ENCODE peak calls at places on chromosomes 12 and 14, in seven cellular contexts. One of them, this sample, is unnamed.

GRCh38 chr12:130981156-130981789 is 27.6 kb downstream of the ADGRD1 start:
- DNase-seq in NK-92 treated with Interleukin-12 subunit alpha and Interleukin-12 subunit beta, amount 100 ng/mL, for 24 hours: no peak
- DNase-seq in activated CD4-positive, alpha-beta T cell treated with anti-CD3 and anti-CD28 coated beads for 36 hours: no peak
- DNase-seq in T-helper 9 cell: no peak
- DNase-seq in stimulated activated CD4-positive, alpha-beta T cell treated with anti-CD3 and anti-CD28 coated beads, Interleukin-1b, Interleukin-23, amount 100 ng/mL, for 1 hour: no peak
- DNase-seq in NCI-H187 treated with DMSO at 0.1 percent for 48 hours: no peak
- DNase-seq in glomerular endothelial cell: no peak
- DNase-seq in this sample: no peak

GRCh38 chr12:117792471-117792870 is 176.3 kb downstream of the KSR2 start:
- DNase-seq in NK-92 treated with Interleukin-12 subunit alpha and Interleukin-12 subunit beta, amount 100 ng/mL, for 24 hours: no peak
- DNase-seq in activated CD4-positive, alpha-beta T cell treated with anti-CD3 and anti-CD28 coated beads for 36 hours: no peak
- DNase-seq in T-helper 9 cell: no peak
- DNase-seq in stimulated activated CD4-positive, alpha-beta T cell treated with anti-CD3 and anti-CD28 coated beads, Interleukin-1b, Interleukin-23, amount 100 ng/mL, for 1 hour: no peak
- DNase-seq in NCI-H187 treated with DMSO at 0.1 percent for 48 hours: no peak
- DNase-seq in glomerular endothelial cell: no peak
- DNase-seq in this sample: no peak

GRCh38 chr12:128827724-128828123 is 4.0 kb upstream of the SLC15A4 start:
- DNase-seq in NK-92 treated with Interleukin-12 subunit alpha and Interleukin-12 subunit beta, amount 100 ng/mL, for 24 hours: no peak
- DNase-seq in activated CD4-positive, alpha-beta T cell treated with anti-CD3 and anti-CD28 coated beads for 36 hours: no peak
- DNase-seq in T-helper 9 cell: no peak
- DNase-seq in stimulated activated CD4-positive, alpha-beta T cell treated with anti-CD3 and anti-CD28 coated beads, Interleukin-1b, Interleukin-23, amount 100 ng/mL, for 1 hour: no peak
- DNase-seq in NCI-H187 treated with DMSO at 0.1 percent for 48 hours: no peak
- DNase-seq in glomerular endothelial cell: no peak
- DNase-seq in this sample: no peak

GRCh38 chr14:23362200-23362599 is 2.8 kb downstream of the EFS start:
- DNase-seq in NK-92 treated with Interleukin-12 subunit alpha and Interleukin-12 subunit beta, amount 100 ng/mL, for 24 hours: no peak
- DNase-seq in activated CD4-positive, alpha-beta T cell treated with anti-CD3 and anti-CD28 coated beads for 36 hours: no peak
- DNase-seq in T-helper 9 cell: no peak
- DNase-seq in stimulated activated CD4-positive, alpha-beta T cell treated with anti-CD3 and anti-CD28 coated beads, Interleukin-1b, Interleukin-23, amount 100 ng/mL, for 1 hour: no peak
- DNase-seq in NCI-H187 treated with DMSO at 0.1 percent for 48 hours: no peak
- DNase-seq in glomerular endothelial cell: no peak
- DNase-seq in this sample: no peak

GRCh38 chr12:20604408-20604807 is 90.7 kb upstream of the SLCO1C1 start:
- DNase-seq in NK-92 treated with Interleukin-12 subunit alpha and Interleukin-12 subunit beta, amount 100 ng/mL, for 24 hours: no peak
- DNase-seq in activated CD4-positive, alpha-beta T cell treated with anti-CD3 and anti-CD28 coated beads for 36 hours: no peak
- DNase-seq in T-helper 9 cell: no peak
- DNase-seq in stimulated activated CD4-positive, alpha-beta T cell treated with anti-CD3 and anti-CD28 coated beads, Interleukin-1b, Interleukin-23, amount 100 ng/mL, for 1 hour: no peak
- DNase-seq in NCI-H187 treated with DMSO at 0.1 percent for 48 hours: no peak
- DNase-seq in glomerular endothelial cell: no peak
- DNase-seq in this sample: no peak

GRCh38 chr14:104291123-104292000 is 153.0 kb downstream of the KIF26A start:
- DNase-seq in NK-92 treated with Interleukin-12 subunit alpha and Interleukin-12 subunit beta, amount 100 ng/mL, for 24 hours: no peak
- DNase-seq in activated CD4-positive, alpha-beta T cell treated with anti-CD3 and anti-CD28 coated beads for 36 hours: no peak
- DNase-seq in T-helper 9 cell: no peak
- DNase-seq in stimulated activated CD4-positive, alpha-beta T cell treated with anti-CD3 and anti-CD28 coated beads, Interleukin-1b, Interleukin-23, amount 100 ng/mL, for 1 hour: no peak
- DNase-seq in NCI-H187 treated with DMSO at 0.1 percent for 48 hours: no peak
- DNase-seq in glomerular endothelial cell: no peak
- DNase-seq in this sample: no peak

GRCh38 chr12:109221277-109221931 is 87.7 kb downstream of the FOXN4 start:
- DNase-seq in NK-92 treated with Interleukin-12 subunit alpha and Interleukin-12 subunit beta, amount 100 ng/mL, for 24 hours: no peak
- DNase-seq in activated CD4-positive, alpha-beta T cell treated with anti-CD3 and anti-CD28 coated beads for 36 hours: no peak
- DNase-seq in T-helper 9 cell: no peak
- DNase-seq in stimulated activated CD4-positive, alpha-beta T cell treated with anti-CD3 and anti-CD28 coated beads, Interleukin-1b, Interleukin-23, amount 100 ng/mL, for 1 hour: no peak
- DNase-seq in NCI-H187 treated with DMSO at 0.1 percent for 48 hours: no peak
- DNase-seq in glomerular endothelial cell: no peak
- DNase-seq in this sample: no peak

GRCh38 chr14:37413050-37413449 is 182.0 kb downstream of the FOXA1 start:
- DNase-seq in NK-92 treated with Interleukin-12 subunit alpha and Interleukin-12 subunit beta, amount 100 ng/mL, for 24 hours: no peak
- DNase-seq in activated CD4-positive, alpha-beta T cell treated with anti-CD3 and anti-CD28 coated beads for 36 hours: no peak
- DNase-seq in T-helper 9 cell: no peak
- DNase-seq in stimulated activated CD4-positive, alpha-beta T cell treated with anti-CD3 and anti-CD28 coated beads, Interleukin-1b, Interleukin-23, amount 100 ng/mL, for 1 hour: no peak
- DNase-seq in NCI-H187 treated with DMSO at 0.1 percent for 48 hours: no peak
- DNase-seq in glomerular endothelial cell: no peak
- DNase-seq in this sample: no peak

GRCh38 chr12:103928736-103929050 is 1.5 kb upstream of the HSP90B1 start:
- DNase-seq in NK-92 treated with Interleukin-12 subunit alpha and Interleukin-12 subunit beta, amount 100 ng/mL, for 24 hours: no peak
- DNase-seq in activated CD4-positive, alpha-beta T cell treated with anti-CD3 and anti-CD28 coated beads for 36 hours: peak
- DNase-seq in T-helper 9 cell: peak
- DNase-seq in stimulated activated CD4-positive, alpha-beta T cell treated with anti-CD3 and anti-CD28 coated beads, Interleukin-1b, Interleukin-23, amount 100 ng/mL, for 1 hour: peak
- DNase-seq in NCI-H187 treated with DMSO at 0.1 percent for 48 hours: no peak
- DNase-seq in glomerular endothelial cell: no peak
- DNase-seq in this sample: peak

GRCh38 chr14:101823511-101824120 is 62.1 kb downstream of the PPP2R5C start:
- DNase-seq in NK-92 treated with Interleukin-12 subunit alpha and Interleukin-12 subunit beta, amount 100 ng/mL, for 24 hours: no peak
- DNase-seq in activated CD4-positive, alpha-beta T cell treated with anti-CD3 and anti-CD28 coated beads for 36 hours: peak
- DNase-seq in T-helper 9 cell: peak
- DNase-seq in stimulated activated CD4-positive, alpha-beta T cell treated with anti-CD3 and anti-CD28 coated beads, Interleukin-1b, Interleukin-23, amount 100 ng/mL, for 1 hour: peak
- DNase-seq in NCI-H187 treated with DMSO at 0.1 percent for 48 hours: no peak
- DNase-seq in glomerular endothelial cell: no peak
- DNase-seq in this sample: peak

GRCh38 chr14:67221248-67221981 is 19.8 kb upstream of the PALS1 start:
- DNase-seq in NK-92 treated with Interleukin-12 subunit alpha and Interleukin-12 subunit beta, amount 100 ng/mL, for 24 hours: no peak
- DNase-seq in activated CD4-positive, alpha-beta T cell treated with anti-CD3 and anti-CD28 coated beads for 36 hours: no peak
- DNase-seq in T-helper 9 cell: no peak
- DNase-seq in stimulated activated CD4-positive, alpha-beta T cell treated with anti-CD3 and anti-CD28 coated beads, Interleukin-1b, Interleukin-23, amount 100 ng/mL, for 1 hour: no peak
- DNase-seq in NCI-H187 treated with DMSO at 0.1 percent for 48 hours: no peak
- DNase-seq in glomerular endothelial cell: no peak
- DNase-seq in this sample: no peak

GRCh38 chr14:50064993-50065392 is 51.4 kb downstream of the VCPKMT start:
- DNase-seq in NK-92 treated with Interleukin-12 subunit alpha and Interleukin-12 subunit beta, amount 100 ng/mL, for 24 hours: peak
- DNase-seq in activated CD4-positive, alpha-beta T cell treated with anti-CD3 and anti-CD28 coated beads for 36 hours: peak
- DNase-seq in T-helper 9 cell: peak
- DNase-seq in stimulated activated CD4-positive, alpha-beta T cell treated with anti-CD3 and anti-CD28 coated beads, Interleukin-1b, Interleukin-23, amount 100 ng/mL, for 1 hour: no peak
- DNase-seq in NCI-H187 treated with DMSO at 0.1 percent for 48 hours: no peak
- DNase-seq in glomerular endothelial cell: no peak
- DNase-seq in this sample: peak

GRCh38 chr12:53236443-53237111 is 4.6 kb upstream of the RARG start:
- DNase-seq in NK-92 treated with Interleukin-12 subunit alpha and Interleukin-12 subunit beta, amount 100 ng/mL, for 24 hours: no peak
- DNase-seq in activated CD4-positive, alpha-beta T cell treated with anti-CD3 and anti-CD28 coated beads for 36 hours: peak
- DNase-seq in T-helper 9 cell: peak
- DNase-seq in stimulated activated CD4-positive, alpha-beta T cell treated with anti-CD3 and anti-CD28 coated beads, Interleukin-1b, Interleukin-23, amount 100 ng/mL, for 1 hour: no peak
- DNase-seq in NCI-H187 treated with DMSO at 0.1 percent for 48 hours: no peak
- DNase-seq in glomerular endothelial cell: no peak
- DNase-seq in this sample: no peak

GRCh38 chr14:68807148-68807600 is 14.3 kb upstream of the ZFP36L1 start:
- DNase-seq in NK-92 treated with Interleukin-12 subunit alpha and Interleukin-12 subunit beta, amount 100 ng/mL, for 24 hours: no peak
- DNase-seq in activated CD4-positive, alpha-beta T cell treated with anti-CD3 and anti-CD28 coated beads for 36 hours: no peak
- DNase-seq in T-helper 9 cell: no peak
- DNase-seq in stimulated activated CD4-positive, alpha-beta T cell treated with anti-CD3 and anti-CD28 coated beads, Interleukin-1b, Interleukin-23, amount 100 ng/mL, for 1 hour: no peak
- DNase-seq in NCI-H187 treated with DMSO at 0.1 percent for 48 hours: no peak
- DNase-seq in glomerular endothelial cell: no peak
- DNase-seq in this sample: peak

GRCh38 chr14:58871972-58872530 is 234.3 kb downstream of the DACT1 start:
- DNase-seq in NK-92 treated with Interleukin-12 subunit alpha and Interleukin-12 subunit beta, amount 100 ng/mL, for 24 hours: no peak
- DNase-seq in activated CD4-positive, alpha-beta T cell treated with anti-CD3 and anti-CD28 coated beads for 36 hours: no peak
- DNase-seq in T-helper 9 cell: no peak
- DNase-seq in stimulated activated CD4-positive, alpha-beta T cell treated with anti-CD3 and anti-CD28 coated beads, Interleukin-1b, Interleukin-23, amount 100 ng/mL, for 1 hour: no peak
- DNase-seq in NCI-H187 treated with DMSO at 0.1 percent for 48 hours: no peak
- DNase-seq in glomerular endothelial cell: no peak
- DNase-seq in this sample: no peak

GRCh38 chr14:95424533-95424932 is 91.9 kb downstream of the SYNE3 start:
- DNase-seq in NK-92 treated with Interleukin-12 subunit alpha and Interleukin-12 subunit beta, amount 100 ng/mL, for 24 hours: no peak
- DNase-seq in activated CD4-positive, alpha-beta T cell treated with anti-CD3 and anti-CD28 coated beads for 36 hours: no peak
- DNase-seq in T-helper 9 cell: no peak
- DNase-seq in stimulated activated CD4-positive, alpha-beta T cell treated with anti-CD3 and anti-CD28 coated beads, Interleukin-1b, Interleukin-23, amount 100 ng/mL, for 1 hour: no peak
- DNase-seq in NCI-H187 treated with DMSO at 0.1 percent for 48 hours: no peak
- DNase-seq in glomerular endothelial cell: no peak
- DNase-seq in this sample: no peak

GRCh38 chr12:27468241-27468640 is 21.7 kb downstream of the SMCO2 start:
- DNase-seq in NK-92 treated with Interleukin-12 subunit alpha and Interleukin-12 subunit beta, amount 100 ng/mL, for 24 hours: no peak
- DNase-seq in activated CD4-positive, alpha-beta T cell treated with anti-CD3 and anti-CD28 coated beads for 36 hours: no peak
- DNase-seq in T-helper 9 cell: no peak
- DNase-seq in stimulated activated CD4-positive, alpha-beta T cell treated with anti-CD3 and anti-CD28 coated beads, Interleukin-1b, Interleukin-23, amount 100 ng/mL, for 1 hour: no peak
- DNase-seq in NCI-H187 treated with DMSO at 0.1 percent for 48 hours: no peak
- DNase-seq in glomerular endothelial cell: no peak
- DNase-seq in this sample: no peak

GRCh38 chr14:23513466-23514008 is 38.0 kb downstream of the ZFHX2 start:
- DNase-seq in NK-92 treated with Interleukin-12 subunit alpha and Interleukin-12 subunit beta, amount 100 ng/mL, for 24 hours: no peak
- DNase-seq in activated CD4-positive, alpha-beta T cell treated with anti-CD3 and anti-CD28 coated beads for 36 hours: no peak
- DNase-seq in T-helper 9 cell: no peak
- DNase-seq in stimulated activated CD4-positive, alpha-beta T cell treated with anti-CD3 and anti-CD28 coated beads, Interleukin-1b, Interleukin-23, amount 100 ng/mL, for 1 hour: no peak
- DNase-seq in NCI-H187 treated with DMSO at 0.1 percent for 48 hours: no peak
- DNase-seq in glomerular endothelial cell: no peak
- DNase-seq in this sample: no peak

GRCh38 chr14:35235840-35236239 is 56.3 kb upstream of the PSMA6 start:
- DNase-seq in NK-92 treated with Interleukin-12 subunit alpha and Interleukin-12 subunit beta, amount 100 ng/mL, for 24 hours: no peak
- DNase-seq in activated CD4-positive, alpha-beta T cell treated with anti-CD3 and anti-CD28 coated beads for 36 hours: no peak
- DNase-seq in T-helper 9 cell: no peak
- DNase-seq in stimulated activated CD4-positive, alpha-beta T cell treated with anti-CD3 and anti-CD28 coated beads, Interleukin-1b, Interleukin-23, amount 100 ng/mL, for 1 hour: no peak
- DNase-seq in NCI-H187 treated with DMSO at 0.1 percent for 48 hours: no peak
- DNase-seq in glomerular endothelial cell: no peak
- DNase-seq in this sample: no peak

GRCh38 chr12:63911336-63911735 is 66.8 kb downstream of the SRGAP1 start:
- DNase-seq in NK-92 treated with Interleukin-12 subunit alpha and Interleukin-12 subunit beta, amount 100 ng/mL, for 24 hours: no peak
- DNase-seq in activated CD4-positive, alpha-beta T cell treated with anti-CD3 and anti-CD28 coated beads for 36 hours: no peak
- DNase-seq in T-helper 9 cell: no peak
- DNase-seq in stimulated activated CD4-positive, alpha-beta T cell treated with anti-CD3 and anti-CD28 coated beads, Interleukin-1b, Interleukin-23, amount 100 ng/mL, for 1 hour: no peak
- DNase-seq in NCI-H187 treated with DMSO at 0.1 percent for 48 hours: no peak
- DNase-seq in glomerular endothelial cell: no peak
- DNase-seq in this sample: no peak

GRCh38 chr14:31657917-31658316 is 96.7 kb downstream of the NUBPL start:
- DNase-seq in NK-92 treated with Interleukin-12 subunit alpha and Interleukin-12 subunit beta, amount 100 ng/mL, for 24 hours: no peak
- DNase-seq in activated CD4-positive, alpha-beta T cell treated with anti-CD3 and anti-CD28 coated beads for 36 hours: no peak
- DNase-seq in T-helper 9 cell: no peak
- DNase-seq in stimulated activated CD4-positive, alpha-beta T cell treated with anti-CD3 and anti-CD28 coated beads, Interleukin-1b, Interleukin-23, amount 100 ng/mL, for 1 hour: no peak
- DNase-seq in NCI-H187 treated with DMSO at 0.1 percent for 48 hours: no peak
- DNase-seq in glomerular endothelial cell: no peak
- DNase-seq in this sample: no peak

GRCh38 chr12:6752181-6752930 is 585 bp downstream of the MLF2 start:
- DNase-seq in NK-92 treated with Interleukin-12 subunit alpha and Interleukin-12 subunit beta, amount 100 ng/mL, for 24 hours: no peak
- DNase-seq in activated CD4-positive, alpha-beta T cell treated with anti-CD3 and anti-CD28 coated beads for 36 hours: peak
- DNase-seq in T-helper 9 cell: peak
- DNase-seq in stimulated activated CD4-positive, alpha-beta T cell treated with anti-CD3 and anti-CD28 coated beads, Interleukin-1b, Interleukin-23, amount 100 ng/mL, for 1 hour: no peak
- DNase-seq in NCI-H187 treated with DMSO at 0.1 percent for 48 hours: no peak
- DNase-seq in glomerular endothelial cell: no peak
- DNase-seq in this sample: peak

GRCh38 chr14:52998376-52999010 is 47.6 kb upstream of the FERMT2 start:
- DNase-seq in NK-92 treated with Interleukin-12 subunit alpha and Interleukin-12 subunit beta, amount 100 ng/mL, for 24 hours: no peak
- DNase-seq in activated CD4-positive, alpha-beta T cell treated with anti-CD3 and anti-CD28 coated beads for 36 hours: no peak
- DNase-seq in T-helper 9 cell: no peak
- DNase-seq in stimulated activated CD4-positive, alpha-beta T cell treated with anti-CD3 and anti-CD28 coated beads, Interleukin-1b, Interleukin-23, amount 100 ng/mL, for 1 hour: no peak
- DNase-seq in NCI-H187 treated with DMSO at 0.1 percent for 48 hours: no peak
- DNase-seq in glomerular endothelial cell: no peak
- DNase-seq in this sample: no peak

GRCh38 chr14:104119119-104119699 is 19.2 kb upstream of the KIF26A start:
- DNase-seq in NK-92 treated with Interleukin-12 subunit alpha and Interleukin-12 subunit beta, amount 100 ng/mL, for 24 hours: no peak
- DNase-seq in activated CD4-positive, alpha-beta T cell treated with anti-CD3 and anti-CD28 coated beads for 36 hours: peak
- DNase-seq in T-helper 9 cell: no peak
- DNase-seq in stimulated activated CD4-positive, alpha-beta T cell treated with anti-CD3 and anti-CD28 coated beads, Interleukin-1b, Interleukin-23, amount 100 ng/mL, for 1 hour: no peak
- DNase-seq in NCI-H187 treated with DMSO at 0.1 percent for 48 hours: no peak
- DNase-seq in glomerular endothelial cell: no peak
- DNase-seq in this sample: peak

GRCh38 chr12:21416611-21417121 is 20.8 kb upstream of the PYROXD1 start:
- DNase-seq in NK-92 treated with Interleukin-12 subunit alpha and Interleukin-12 subunit beta, amount 100 ng/mL, for 24 hours: no peak
- DNase-seq in activated CD4-positive, alpha-beta T cell treated with anti-CD3 and anti-CD28 coated beads for 36 hours: no peak
- DNase-seq in T-helper 9 cell: no peak
- DNase-seq in stimulated activated CD4-positive, alpha-beta T cell treated with anti-CD3 and anti-CD28 coated beads, Interleukin-1b, Interleukin-23, amount 100 ng/mL, for 1 hour: no peak
- DNase-seq in NCI-H187 treated with DMSO at 0.1 percent for 48 hours: no peak
- DNase-seq in glomerular endothelial cell: no peak
- DNase-seq in this sample: no peak

GRCh38 chr14:54503476-54503875 is 6.2 kb upstream of the CGRRF1 start:
- DNase-seq in NK-92 treated with Interleukin-12 subunit alpha and Interleukin-12 subunit beta, amount 100 ng/mL, for 24 hours: no peak
- DNase-seq in activated CD4-positive, alpha-beta T cell treated with anti-CD3 and anti-CD28 coated beads for 36 hours: no peak
- DNase-seq in T-helper 9 cell: no peak
- DNase-seq in stimulated activated CD4-positive, alpha-beta T cell treated with anti-CD3 and anti-CD28 coated beads, Interleukin-1b, Interleukin-23, amount 100 ng/mL, for 1 hour: no peak
- DNase-seq in NCI-H187 treated with DMSO at 0.1 percent for 48 hours: no peak
- DNase-seq in glomerular endothelial cell: no peak
- DNase-seq in this sample: no peak

GRCh38 chr14:89454971-89455370 is 37.9 kb upstream of the FOXN3 start:
- DNase-seq in NK-92 treated with Interleukin-12 subunit alpha and Interleukin-12 subunit beta, amount 100 ng/mL, for 24 hours: no peak
- DNase-seq in activated CD4-positive, alpha-beta T cell treated with anti-CD3 and anti-CD28 coated beads for 36 hours: no peak
- DNase-seq in T-helper 9 cell: no peak
- DNase-seq in stimulated activated CD4-positive, alpha-beta T cell treated with anti-CD3 and anti-CD28 coated beads, Interleukin-1b, Interleukin-23, amount 100 ng/mL, for 1 hour: no peak
- DNase-seq in NCI-H187 treated with DMSO at 0.1 percent for 48 hours: no peak
- DNase-seq in glomerular endothelial cell: no peak
- DNase-seq in this sample: no peak

GRCh38 chr14:64696355-64696844 is 7.8 kb upstream of the PLEKHG3 start:
- DNase-seq in NK-92 treated with Interleukin-12 subunit alpha and Interleukin-12 subunit beta, amount 100 ng/mL, for 24 hours: no peak
- DNase-seq in activated CD4-positive, alpha-beta T cell treated with anti-CD3 and anti-CD28 coated beads for 36 hours: no peak
- DNase-seq in T-helper 9 cell: no peak
- DNase-seq in stimulated activated CD4-positive, alpha-beta T cell treated with anti-CD3 and anti-CD28 coated beads, Interleukin-1b, Interleukin-23, amount 100 ng/mL, for 1 hour: no peak
- DNase-seq in NCI-H187 treated with DMSO at 0.1 percent for 48 hours: no peak
- DNase-seq in glomerular endothelial cell: no peak
- DNase-seq in this sample: no peak

GRCh38 chr14:95317817-95318343 is 1.8 kb downstream of the CLMN start:
- DNase-seq in NK-92 treated with Interleukin-12 subunit alpha and Interleukin-12 subunit beta, amount 100 ng/mL, for 24 hours: no peak
- DNase-seq in activated CD4-positive, alpha-beta T cell treated with anti-CD3 and anti-CD28 coated beads for 36 hours: no peak
- DNase-seq in T-helper 9 cell: no peak
- DNase-seq in stimulated activated CD4-positive, alpha-beta T cell treated with anti-CD3 and anti-CD28 coated beads, Interleukin-1b, Interleukin-23, amount 100 ng/mL, for 1 hour: no peak
- DNase-seq in NCI-H187 treated with DMSO at 0.1 percent for 48 hours: no peak
- DNase-seq in glomerular endothelial cell: no peak
- DNase-seq in this sample: no peak

GRCh38 chr12:76922821-76923315 is 44.0 kb upstream of the CSRP2 start:
- DNase-seq in NK-92 treated with Interleukin-12 subunit alpha and Interleukin-12 subunit beta, amount 100 ng/mL, for 24 hours: no peak
- DNase-seq in activated CD4-positive, alpha-beta T cell treated with anti-CD3 and anti-CD28 coated beads for 36 hours: no peak
- DNase-seq in T-helper 9 cell: no peak
- DNase-seq in stimulated activated CD4-positive, alpha-beta T cell treated with anti-CD3 and anti-CD28 coated beads, Interleukin-1b, Interleukin-23, amount 100 ng/mL, for 1 hour: no peak
- DNase-seq in NCI-H187 treated with DMSO at 0.1 percent for 48 hours: no peak
- DNase-seq in glomerular endothelial cell: no peak
- DNase-seq in this sample: no peak

GRCh38 chr14:86288336-86288735 is 758.4 kb downstream of the FLRT2 start:
- DNase-seq in NK-92 treated with Interleukin-12 subunit alpha and Interleukin-12 subunit beta, amount 100 ng/mL, for 24 hours: no peak
- DNase-seq in activated CD4-positive, alpha-beta T cell treated with anti-CD3 and anti-CD28 coated beads for 36 hours: no peak
- DNase-seq in T-helper 9 cell: no peak
- DNase-seq in stimulated activated CD4-positive, alpha-beta T cell treated with anti-CD3 and anti-CD28 coated beads, Interleukin-1b, Interleukin-23, amount 100 ng/mL, for 1 hour: no peak
- DNase-seq in NCI-H187 treated with DMSO at 0.1 percent for 48 hours: no peak
- DNase-seq in glomerular endothelial cell: no peak
- DNase-seq in this sample: no peak

GRCh38 chr12:75853621-75854020 is 178.0 kb downstream of the PHLDA1 start:
- DNase-seq in NK-92 treated with Interleukin-12 subunit alpha and Interleukin-12 subunit beta, amount 100 ng/mL, for 24 hours: no peak
- DNase-seq in activated CD4-positive, alpha-beta T cell treated with anti-CD3 and anti-CD28 coated beads for 36 hours: no peak
- DNase-seq in T-helper 9 cell: no peak
- DNase-seq in stimulated activated CD4-positive, alpha-beta T cell treated with anti-CD3 and anti-CD28 coated beads, Interleukin-1b, Interleukin-23, amount 100 ng/mL, for 1 hour: no peak
- DNase-seq in NCI-H187 treated with DMSO at 0.1 percent for 48 hours: no peak
- DNase-seq in glomerular endothelial cell: no peak
- DNase-seq in this sample: no peak

GRCh38 chr14:100988011-100988410 is 84.5 kb upstream of the RTL1 start:
- DNase-seq in NK-92 treated with Interleukin-12 subunit alpha and Interleukin-12 subunit beta, amount 100 ng/mL, for 24 hours: no peak
- DNase-seq in activated CD4-positive, alpha-beta T cell treated with anti-CD3 and anti-CD28 coated beads for 36 hours: no peak
- DNase-seq in T-helper 9 cell: no peak
- DNase-seq in stimulated activated CD4-positive, alpha-beta T cell treated with anti-CD3 and anti-CD28 coated beads, Interleukin-1b, Interleukin-23, amount 100 ng/mL, for 1 hour: no peak
- DNase-seq in NCI-H187 treated with DMSO at 0.1 percent for 48 hours: no peak
- DNase-seq in glomerular endothelial cell: no peak
- DNase-seq in this sample: no peak

GRCh38 chr14:54108481-54109471 is 152.2 kb upstream of the BMP4 start:
- DNase-seq in NK-92 treated with Interleukin-12 subunit alpha and Interleukin-12 subunit beta, amount 100 ng/mL, for 24 hours: no peak
- DNase-seq in activated CD4-positive, alpha-beta T cell treated with anti-CD3 and anti-CD28 coated beads for 36 hours: no peak
- DNase-seq in T-helper 9 cell: no peak
- DNase-seq in stimulated activated CD4-positive, alpha-beta T cell treated with anti-CD3 and anti-CD28 coated beads, Interleukin-1b, Interleukin-23, amount 100 ng/mL, for 1 hour: no peak
- DNase-seq in NCI-H187 treated with DMSO at 0.1 percent for 48 hours: no peak
- DNase-seq in glomerular endothelial cell: peak
- DNase-seq in this sample: no peak

GRCh38 chr12:121095544-121096198 is 37.0 kb upstream of the P2RX7 start:
- DNase-seq in NK-92 treated with Interleukin-12 subunit alpha and Interleukin-12 subunit beta, amount 100 ng/mL, for 24 hours: peak
- DNase-seq in activated CD4-positive, alpha-beta T cell treated with anti-CD3 and anti-CD28 coated beads for 36 hours: peak
- DNase-seq in T-helper 9 cell: peak
- DNase-seq in stimulated activated CD4-positive, alpha-beta T cell treated with anti-CD3 and anti-CD28 coated beads, Interleukin-1b, Interleukin-23, amount 100 ng/mL, for 1 hour: peak
- DNase-seq in NCI-H187 treated with DMSO at 0.1 percent for 48 hours: no peak
- DNase-seq in glomerular endothelial cell: peak
- DNase-seq in this sample: peak

GRCh38 chr12:53989227-53990113 is 4.5 kb downstream of the HOXC10 start:
- DNase-seq in NK-92 treated with Interleukin-12 subunit alpha and Interleukin-12 subunit beta, amount 100 ng/mL, for 24 hours: no peak
- DNase-seq in activated CD4-positive, alpha-beta T cell treated with anti-CD3 and anti-CD28 coated beads for 36 hours: peak
- DNase-seq in T-helper 9 cell: no peak
- DNase-seq in stimulated activated CD4-positive, alpha-beta T cell treated with anti-CD3 and anti-CD28 coated beads, Interleukin-1b, Interleukin-23, amount 100 ng/mL, for 1 hour: no peak
- DNase-seq in NCI-H187 treated with DMSO at 0.1 percent for 48 hours: peak
- DNase-seq in glomerular endothelial cell: no peak
- DNase-seq in this sample: peak

GRCh38 chr14:75715926-75716780 is 55.1 kb downstream of the TTLL5 start:
- DNase-seq in NK-92 treated with Interleukin-12 subunit alpha and Interleukin-12 subunit beta, amount 100 ng/mL, for 24 hours: no peak
- DNase-seq in activated CD4-positive, alpha-beta T cell treated with anti-CD3 and anti-CD28 coated beads for 36 hours: no peak
- DNase-seq in T-helper 9 cell: no peak
- DNase-seq in stimulated activated CD4-positive, alpha-beta T cell treated with anti-CD3 and anti-CD28 coated beads, Interleukin-1b, Interleukin-23, amount 100 ng/mL, for 1 hour: no peak
- DNase-seq in NCI-H187 treated with DMSO at 0.1 percent for 48 hours: no peak
- DNase-seq in glomerular endothelial cell: no peak
- DNase-seq in this sample: no peak